ENCODE peak calls at places on chromosomes 2 and 18, in four cellular contexts. M is stimulated activated CD4-positive, alpha-beta T cell treated with anti-CD3 and anti-CD28 coated beads, Interleukin-2, amount 100 ng/mL, for 24 hours; O is hypothalamus; E is K562. D is an unnamed sample.
A peak's percentile ranks its signal among the peaks of the same experiment; 100 is the strongest.

GRCh38 chr2:49248506-49248905 is 94.2 kb upstream of the FSHR start:
- DNase-seq in M (no peak), O (no peak), E (no peak), D (no peak)

GRCh38 chr2:85756822-85757435 is 3.1 kb downstream of the ATOH8 start:
- DNase-seq in M (no peak), O (no peak), E (no peak), D (no peak)

GRCh38 chr18:9683418-9684396 is 24.4 kb upstream of the RAB31 start:
- DNase-seq in M (no peak), O (no peak), E (no peak), D (no peak)

GRCh38 chr2:113896791-113897190 is 6.9 kb downstream of the ACTR3 start:
- DNase-seq in M (no peak), O (no peak), E (no peak), D (no peak)

GRCh38 chr2:21195326-21195725 is 71.6 kb downstream of the TDRD15 start:
- DNase-seq in M (no peak), O (no peak), E (no peak), D (no peak)

GRCh38 chr2:6948081-6949008 is 31.1 kb downstream of the RNF144A start:
- DNase-seq in M (no peak), O (no peak), E (no peak), D (no peak)

GRCh38 chr18:2893676-2894075 is 46.9 kb downstream of the EMILIN2 start:
- DNase-seq in M (no peak), O (no peak), E (no peak), D (no peak)

GRCh38 chr2:57207191-57207590 is 839.4 kb upstream of the VRK2 start:
- DNase-seq in M (no peak), O (no peak), E (no peak), D (no peak)

GRCh38 chr18:46418657-46419260 is 238.3 kb downstream of the LOXHD1 start:
- DNase-seq in M (no peak), O (no peak), E (no peak), D (no peak)

GRCh38 chr18:39561136-39561535 is 1995.5 kb upstream of the CELF4 start:
- DNase-seq in M (no peak), O (no peak), E (no peak), D (no peak)

GRCh38 chr2:12046641-12047040 is 300.2 kb downstream of the LPIN1 start:
- DNase-seq in M (no peak), O (no peak), E (no peak), D (no peak)

GRCh38 chr2:88724643-88725332 is 33.3 kb downstream of the RPIA start:
- DNase-seq in M (no peak), O (no peak), E (no peak), D (no peak)

GRCh38 chr2:42182654-42183308 is 13.6 kb downstream of the EML4 start:
- DNase-seq in M (no peak), O (no peak), E (no peak), D (no peak)

GRCh38 chr2:195596840-195597239 is 60.2 kb upstream of the SLC39A10 start:
- DNase-seq in M (no peak), O (no peak), E (no peak), D (no peak)

GRCh38 chr2:84424152-84424551 is 34.9 kb downstream of the SUCLG1 start:
- DNase-seq in M (no peak), O (no peak), E (peak; percentile 19), D (no peak)

GRCh38 chr2:64866797-64867196 is 122.4 kb upstream of the SLC1A4 start:
- DNase-seq in M (no peak), O (peak; percentile 16), E (no peak), D (no peak)

GRCh38 chr18:65235966-65236634 is 514.7 kb upstream of the CDH7 start:
- DNase-seq in M (no peak), O (no peak), E (no peak), D (no peak)